ENCODE peak calls at places on chromosomes 6 and 20, in seven cellular contexts. E is activated T-helper 9 cell treated with anti-CD3 and anti-CD28 coated beads, Interleukin-2, amount 50 U/mL, for 16 hours; Q is endothelial cell; G is activated CD4-positive, CD25-positive, alpha-beta regulatory T cell treated with anti-CD3 and anti-CD28 coated beads, Interleukin-2, amount 50 U/mL, for 16 hours; F is AG09309; L is Right ventricle myocardium superior; K is bronchial epithelial cell. O is an unnamed sample.
A peak's percentile ranks its signal among the peaks of the same experiment; 100 is the strongest.

GRCh38 chr6:54865091-54865631 is 18.6 kb downstream of the FAM83B start:
- DNase-seq in E (no peak), F (no peak), Q (no peak), L (no peak), K (no peak), G (no peak), O (peak; percentile 56)

GRCh38 chr20:21615617-21616080 is 89.8 kb upstream of the PAX1 start:
- DNase-seq in K (peak; percentile 43), Q (peak; percentile 85), L (no peak), G (peak; percentile 4), E (no peak), F (peak; percentile 16), O (peak; percentile 45)

GRCh38 chr6:12039540-12040459 is 27.7 kb downstream of the HIVEP1 start:
- DNase-seq in F (no peak), E (no peak), G (no peak), L (no peak), K (no peak), Q (no peak), O (no peak)

GRCh38 chr6:149217466-149217888 is 100.0 kb upstream of the TAB2 start:
- DNase-seq in G (no peak), K (no peak), L (no peak), E (no peak), F (no peak), Q (no peak), O (no peak)

GRCh38 chr20:50320910-50321796 is 130.5 kb downstream of the CEBPB start:
- DNase-seq in F (no peak), E (no peak), L (peak; percentile 89), Q (peak; percentile 39), G (no peak), K (peak; percentile 97), O (peak; percentile 73)

GRCh38 chr6:112464901-112465661 is 118.0 kb downstream of the RFPL4B start:
- DNase-seq in L (no peak), Q (no peak), E (no peak), F (no peak), G (no peak), K (no peak), O (no peak)

GRCh38 chr6:2127484-2127911 is 117.9 kb downstream of the GMDS start:
- DNase-seq in E (peak; percentile 11), L (peak; percentile 75), F (no peak), G (no peak), Q (peak; percentile 6), K (no peak), O (no peak)

GRCh38 chr20:64041781-64042771 is 6.1 kb downstream of the C20orf204 start:
- DNase-seq in G (no peak), L (no peak), K (no peak), F (no peak), Q (peak; percentile 66), E (no peak), O (no peak)

GRCh38 chr6:75412937-75413662 is 80.5 kb downstream of the FILIP1 start:
- DNase-seq in K (no peak), E (no peak), Q (no peak), L (no peak), G (no peak), F (no peak), O (no peak)

GRCh38 chr20:25490656-25491445 is 83.4 kb downstream of the GINS1 start:
- DNase-seq in Q (no peak), E (no peak), L (no peak), K (no peak), F (no peak), G (no peak), O (peak; percentile 25)

GRCh38 chr20:23132930-23133559 is 46.9 kb upstream of the CD93 start:
- DNase-seq in F (no peak), G (no peak), E (no peak), L (peak; percentile 78), K (no peak), Q (peak; percentile 55), O (no peak)

GRCh38 chr6:144008501-144009245 is 614 bp upstream of the PLAGL1 start:
- DNase-seq in E (no peak), K (no peak), F (no peak), G (no peak), L (no peak), Q (no peak), O (no peak)

GRCh38 chr6:112665815-112666214 is 318.7 kb downstream of the RFPL4B start:
- DNase-seq in F (no peak), E (no peak), L (no peak), Q (no peak), K (peak; percentile 93), G (no peak), O (no peak)

GRCh38 chr6:169932491-169932890 is 181.1 kb downstream of the ERMARD start:
- DNase-seq in F (no peak), K (peak; percentile 55), G (no peak), E (no peak), Q (no peak), L (no peak), O (no peak)

GRCh38 chr6:20203561-20204528 is 8.4 kb downstream of the MBOAT1 start:
- DNase-seq in Q (no peak), L (no peak), E (no peak), F (no peak), G (no peak), K (peak; percentile 18), O (no peak)

GRCh38 chr20:59818911-59819310 is 114.5 kb downstream of the SYCP2 start:
- DNase-seq in L (no peak), E (no peak), G (no peak), Q (no peak), K (no peak), F (no peak), O (no peak)

GRCh38 chr6:44431118-44431725 is 43.7 kb downstream of the CDC5L start:
- DNase-seq in F (peak; percentile 39), Q (peak; percentile 52), E (no peak), G (peak; percentile 12), K (peak; percentile 62), L (no peak), O (peak; percentile 42)